ENCODE peak calls at places on chromosomes 16 and 17, in eight cellular contexts. Z, G, K, M, P, V, F and Q are unnamed samples.

GRCh38 chr16:81513204-81514040 is 68.8 kb downstream of the CMIP start:
- DNase-seq in Z (no peak), G (no peak), K (no peak), M (no peak), P (no peak), V (no peak), F (peak), Q (no peak)

GRCh38 chr17:8392674-8393469 is 4.8 kb downstream of the RNF222 start:
- DNase-seq in Z (no peak), G (no peak), K (no peak), M (no peak), P (no peak), V (no peak), F (no peak), Q (no peak)

GRCh38 chr16:56203052-56203451 is 11.8 kb downstream of the GNAO1 start:
- DNase-seq in Z (peak), G (no peak), K (no peak), M (no peak), P (peak), V (no peak), F (no peak), Q (no peak)

GRCh38 chr17:73360961-73361761 is 49.4 kb upstream of the CDC42EP4 start:
- DNase-seq in Z (no peak), G (no peak), K (no peak), M (no peak), P (no peak), V (no peak), F (no peak), Q (no peak)

GRCh38 chr16:2692948-2693651 is 10.8 kb downstream of the KCTD5 start:
- DNase-seq in Z (peak), G (no peak), K (no peak), M (no peak), P (no peak), V (no peak), F (no peak), Q (peak)

GRCh38 chr16:79050063-79050462 is 550.5 kb downstream of the MAF start:
- DNase-seq in Z (no peak), G (no peak), K (peak), M (no peak), P (no peak), V (no peak), F (no peak), Q (no peak)

GRCh38 chr17:9928601-9929341 is 23.7 kb upstream of the RCVRN start:
- DNase-seq in Z (no peak), G (no peak), K (no peak), M (no peak), P (peak), V (no peak), F (no peak), Q (no peak)

GRCh38 chr17:35743911-35744328 is 9.1 kb downstream of the GAS2L2 start:
- DNase-seq in Z (no peak), G (no peak), K (no peak), M (no peak), P (no peak), V (no peak), F (peak), Q (no peak)

GRCh38 chr17:45763182-45763581 is 20.9 kb upstream of the CRHR1 start:
- DNase-seq in Z (no peak), G (no peak), K (no peak), M (no peak), P (no peak), V (no peak), F (no peak), Q (no peak)

GRCh38 chr17:47078801-47079200 is 99.7 kb upstream of the RPRML start:
- DNase-seq in Z (no peak), G (no peak), K (no peak), M (no peak), P (no peak), V (no peak), F (no peak), Q (no peak)

GRCh38 chr17:35056013-35056412 is 7.5 kb downstream of the RFFL start:
- DNase-seq in Z (no peak), G (no peak), K (no peak), M (no peak), P (no peak), V (no peak), F (no peak), Q (no peak)

GRCh38 chr16:75019007-75019406 is 20.2 kb downstream of the ZNRF1 start:
- DNase-seq in Z (no peak), G (no peak), K (no peak), M (no peak), P (no peak), V (no peak), F (no peak), Q (no peak)

GRCh38 chr17:28494445-28495188 is 11.5 kb upstream of the FOXN1 start:
- DNase-seq in Z (peak), G (no peak), K (peak), M (peak), P (peak), V (peak), F (peak), Q (peak)

GRCh38 chr17:67046398-67046797 is 2.0 kb downstream of the CACNG1 start:
- DNase-seq in Z (peak), G (no peak), K (no peak), M (no peak), P (no peak), V (no peak), F (no peak), Q (no peak)

GRCh38 chr17:30112794-30113193 is 3.8 kb upstream of the NSRP1 start:
- DNase-seq in Z (no peak), G (no peak), K (no peak), M (no peak), P (no peak), V (no peak), F (no peak), Q (no peak)

GRCh38 chr17:79992657-79993389 is 42.8 kb downstream of the TBC1D16 start:
- DNase-seq in Z (no peak), G (no peak), K (no peak), M (no peak), P (no peak), V (no peak), F (no peak), Q (no peak)

GRCh38 chr17:3603119-3603869 is 5.9 kb downstream of the TRPV1 start:
- DNase-seq in Z (no peak), G (no peak), K (no peak), M (no peak), P (no peak), V (no peak), F (no peak), Q (no peak)
- TF ChIP-seq POLR2A in Z (no peak), G (no peak), K (no peak), M (no peak), P (no peak), V (no peak), F (no peak), Q (no peak)

DNA sequence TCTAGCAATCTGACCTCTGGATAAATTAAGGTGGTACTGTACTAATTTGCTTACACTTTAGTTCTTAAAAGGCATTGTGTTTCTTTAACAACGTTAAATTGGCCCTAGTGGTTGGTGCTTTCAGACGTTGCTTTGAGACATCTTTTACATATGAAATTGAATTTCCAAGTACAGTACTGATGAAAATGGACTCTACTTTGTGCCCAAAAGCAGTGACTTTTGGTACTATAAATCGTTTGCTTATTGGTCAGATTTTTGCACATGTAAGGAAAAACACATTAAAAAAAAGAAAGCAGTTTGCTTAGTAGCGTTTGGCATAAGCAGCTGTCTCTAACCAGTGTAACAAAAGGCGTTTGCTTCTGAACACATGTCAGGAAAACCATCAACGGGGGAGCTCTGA is 139.6 kb downstream of the CDK5R1 start:
- DNase-seq in Z (no peak), G (no peak), K (no peak), M (no peak), P (no peak), V (no peak), F (no peak), Q (no peak)
- TF ChIP-seq POLR2AphosphoS5 in Z (no peak), G (no peak), K (no peak), M (no peak), P (no peak), V (no peak), F (no peak), Q (no peak)

DNA sequence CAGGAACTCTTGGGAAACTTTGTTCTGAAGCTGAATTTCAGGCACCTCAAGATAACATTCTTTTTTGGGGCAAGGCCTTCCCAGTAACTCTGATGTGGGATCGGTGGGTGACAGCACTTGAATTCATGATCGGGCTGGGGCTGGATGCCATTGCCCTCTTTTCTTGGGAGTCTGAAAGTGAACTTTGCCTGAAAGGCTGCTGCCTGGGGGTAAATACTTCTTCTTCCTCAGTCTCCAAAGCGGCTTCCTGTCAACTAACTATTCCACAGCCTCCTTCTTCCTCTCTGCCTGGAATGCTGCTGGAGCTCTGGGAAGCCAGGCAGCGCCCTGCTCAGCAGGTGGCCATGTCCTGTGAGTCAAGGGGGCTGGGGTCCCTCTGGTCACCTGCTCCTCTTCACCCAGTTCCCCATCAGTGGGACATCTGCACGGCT is 79.5 kb downstream of the WIPI1 start:
- DNase-seq in Z (no peak), G (no peak), K (no peak), M (no peak), P (no peak), V (no peak), F (no peak), Q (no peak)
- H3K4me3 ChIP-seq in Z (no peak), G (no peak), K (no peak), M (peak), P (peak), V (peak), F (no peak), Q (no peak)

GRCh38 chr16:10552998-10553491 is 27.4 kb downstream of the EMP2 start:
- DNase-seq in Z (peak), G (no peak), K (no peak), M (no peak), P (no peak), V (no peak), F (no peak), Q (peak)
- TF ChIP-seq POLR2A in Z (no peak), G (no peak), K (no peak), M (no peak), P (no peak), V (no peak), F (no peak), Q (no peak)

DNA sequence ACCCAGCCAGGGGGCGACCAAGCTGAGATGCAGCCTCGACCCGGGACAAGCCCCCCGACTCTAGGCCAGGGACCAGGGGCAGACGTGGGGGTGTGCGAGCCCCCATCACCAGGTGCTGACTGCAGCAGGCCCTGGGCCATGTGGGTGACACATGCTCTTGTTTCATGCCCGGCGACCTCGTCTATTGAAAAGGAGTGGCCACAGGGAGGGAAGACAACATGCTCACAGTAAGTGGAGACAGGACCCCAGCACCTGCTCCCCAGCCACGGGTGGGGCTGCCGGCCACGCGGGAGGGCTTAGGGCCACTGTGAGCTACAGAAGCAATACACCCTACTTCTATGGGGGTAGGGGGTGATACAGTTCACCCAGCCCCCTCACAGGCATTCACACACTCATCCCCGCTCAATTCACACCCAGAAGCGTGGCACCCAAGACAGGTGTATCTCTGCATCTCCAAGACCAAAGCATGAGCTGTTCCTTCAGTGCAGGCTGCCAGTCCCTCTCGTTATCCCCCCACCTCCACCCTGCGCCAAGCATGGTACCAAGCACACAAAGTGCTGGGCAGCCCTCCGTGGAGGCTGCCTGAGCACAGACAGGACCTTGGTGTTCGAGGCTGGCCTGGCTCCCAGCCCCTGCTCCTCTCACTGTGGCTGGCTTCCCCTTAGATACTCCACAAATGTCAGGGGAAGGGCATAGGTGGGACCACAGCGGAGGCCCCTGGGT is 13.6 kb downstream of the VASN start:
- DNase-seq in Z (no peak), G (no peak), K (no peak), M (no peak), P (no peak), V (no peak), F (no peak), Q (no peak)
- TF ChIP-seq POLR2AphosphoS5 in Z (no peak), G (no peak), K (no peak), M (no peak), P (no peak), V (no peak), F (no peak), Q (no peak)

DNA sequence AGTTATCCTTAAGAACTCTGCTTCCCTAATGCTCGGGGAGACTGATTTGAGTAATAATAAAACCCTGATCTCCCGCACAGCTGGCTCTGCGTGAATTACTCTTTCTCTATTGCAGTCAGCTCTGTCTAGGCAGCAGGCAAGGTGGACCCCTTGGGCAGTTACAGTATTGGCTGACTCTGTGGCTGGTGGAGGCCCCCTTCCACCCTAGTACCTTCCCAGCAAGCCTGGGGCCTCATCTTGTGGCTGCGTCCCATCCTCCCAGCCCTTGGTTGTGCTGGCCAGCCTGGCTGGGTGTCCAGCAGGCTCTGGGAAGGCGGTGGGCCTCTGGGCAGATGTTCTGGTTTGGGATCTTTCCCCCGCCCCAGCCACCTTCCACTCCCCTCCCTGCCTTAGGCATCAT is 44.5 kb downstream of the CFAP20 start:
- DNase-seq in Z (no peak), G (no peak), K (no peak), M (no peak), P (no peak), V (no peak), F (no peak), Q (no peak)
- H3K4me3 ChIP-seq in Z (no peak), G (no peak), K (no peak), M (no peak), P (no peak), V (no peak), F (no peak), Q (no peak)

GRCh38 chr16:84033251-84034195 is 9.1 kb downstream of the SLC38A8 start:
- DNase-seq in Z (no peak), G (no peak), K (no peak), M (no peak), P (no peak), V (no peak), F (no peak), Q (no peak)

GRCh38 chr16:84029297-84030096 is 13.1 kb downstream of the SLC38A8 start:
- DNase-seq in Z (no peak), G (no peak), K (no peak), M (no peak), P (no peak), V (no peak), F (no peak), Q (no peak)

GRCh38 chr16:84034516-84034915 is 8.1 kb downstream of the SLC38A8 start:
- DNase-seq in Z (no peak), G (no peak), K (no peak), M (no peak), P (no peak), V (no peak), F (no peak), Q (no peak)

GRCh38 chr16:84031556-84031955 is 11.0 kb downstream of the SLC38A8 start:
- DNase-seq in Z (no peak), G (no peak), K (no peak), M (no peak), P (no peak), V (no peak), F (no peak), Q (no peak)

DNA sequence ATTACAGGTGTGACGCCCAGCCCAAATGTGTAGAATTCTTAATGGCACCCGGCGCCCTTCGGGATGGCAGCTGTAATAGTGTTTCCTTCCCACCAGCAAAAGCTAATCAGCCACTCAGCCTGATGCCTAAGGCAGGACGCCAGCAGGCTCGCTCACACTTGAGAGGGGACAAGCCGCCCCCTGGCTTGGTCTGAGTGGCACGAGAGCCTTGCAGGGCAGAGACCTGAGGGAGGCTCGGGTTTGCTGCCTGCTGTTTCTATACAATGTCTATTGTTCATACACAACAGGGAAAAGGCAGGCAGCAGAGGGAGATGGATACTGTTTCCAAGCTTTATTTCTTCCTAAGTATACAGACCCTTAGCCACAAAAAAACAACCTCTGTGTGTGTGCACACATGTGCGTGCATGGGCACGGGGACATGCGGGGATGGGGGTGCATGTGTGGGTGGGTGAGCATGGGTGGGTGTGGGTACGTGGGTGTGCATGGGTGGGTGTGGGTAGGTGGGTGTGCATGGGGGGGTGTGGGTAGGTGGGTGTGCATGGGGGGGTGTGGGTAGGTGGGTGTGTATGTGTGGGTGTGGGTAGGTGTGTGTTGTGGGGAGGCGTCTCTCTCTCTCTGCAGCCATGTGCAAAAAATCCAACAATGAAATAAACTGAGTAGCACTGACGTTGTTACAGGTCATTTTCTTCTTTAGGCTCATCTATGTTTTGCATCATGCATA is 10.0 kb downstream of the SLC38A8 start:
- DNase-seq in Z (no peak), G (no peak), K (no peak), M (no peak), P (no peak), V (no peak), F (no peak), Q (no peak)
- TF ChIP-seq POLR2A in Z (no peak), G (no peak), K (no peak), M (no peak), P (no peak), V (no peak), F (no peak), Q (no peak)

GRCh38 chr17:70190959-70191805 is 21.9 kb downstream of the KCNJ2 start:
- DNase-seq in Z (no peak), G (no peak), K (peak), M (no peak), P (no peak), V (no peak), F (no peak), Q (peak)

GRCh38 chr17:70195091-70195490 is 25.8 kb downstream of the KCNJ2 start:
- DNase-seq in Z (no peak), G (no peak), K (no peak), M (no peak), P (no peak), V (no peak), F (no peak), Q (no peak)
- TF ChIP-seq POLR2AphosphoS5 in Z (no peak), G (no peak), K (no peak), M (no peak), P (no peak), V (no peak), F (no peak), Q (no peak)